ENCODE peak calls at places on chromosomes 16 and 17, in nine cellular contexts. H is suprapubic skin, J is uterus, M is GM23248, E is fibroblast of lung, B is heart left ventricle, U is heart right ventricle, C is pancreas, X is mucosa of descending colon. L is an unnamed sample.

GRCh38 chr16:9906218-9906617 is 276.0 kb downstream of the GRIN2A start:
- DNase-seq in H (no peak), J (no peak), M (no peak), E (no peak), B (no peak), U (no peak), C (no peak), X (no peak), L (no peak)

GRCh38 chr17:14069251-14069981 is at the start of gene COX10:
- DNase-seq in H (peak; percentile 91), J (peak; percentile 76), M (peak; percentile 94), E (peak; percentile 83), B (peak; percentile 90), U (peak; percentile 89), C (peak; percentile 85), X (peak; percentile 94), L (peak; percentile 90)

GRCh38 chr16:86490859-86491642 is 19.3 kb upstream of the FOXF1 start:
- DNase-seq in H (no peak), J (no peak), M (peak; percentile 60), E (peak; percentile 56), B (no peak), U (no peak), C (no peak), X (no peak), L (no peak)

GRCh38 chr16:69378760-69379159 is 7.0 kb downstream of the TERF2 start:
- DNase-seq in H (no peak), J (no peak), M (peak; percentile 31), E (peak; percentile 50), B (no peak), U (no peak), C (no peak), X (no peak), L (no peak)

GRCh38 chr17:39889200-39889599 is 21.2 kb downstream of the ZPBP2 start:
- DNase-seq in H (no peak), J (no peak), M (no peak), E (no peak), B (no peak), U (no peak), C (no peak), X (no peak), L (no peak)

GRCh38 chr16:11005611-11005975 is 61.2 kb downstream of the CLEC16A start:
- DNase-seq in H (no peak), J (no peak), M (peak; percentile 80), E (peak; percentile 63), B (no peak), U (no peak), C (no peak), X (no peak), L (no peak)

GRCh38 chr16:25135239-25135878 is 23.8 kb downstream of the LCMT1 start:
- DNase-seq in H (no peak), J (no peak), M (peak; percentile 76), E (peak; percentile 67), B (no peak), U (no peak), C (no peak), X (no peak), L (no peak)

GRCh38 chr17:82031303-82031884 is at the start of gene RAC3:
- DNase-seq in H (no peak), J (no peak), M (peak; percentile 69), E (peak; percentile 21), B (no peak), U (no peak), C (no peak), X (no peak), L (no peak)

GRCh38 chr16:57859331-57859730 is 57.0 kb upstream of the KIFC3 start:
- DNase-seq in H (no peak), J (no peak), M (peak; percentile 22), E (peak; percentile 62), B (no peak), U (no peak), C (no peak), X (no peak), L (no peak)

GRCh38 chr17:75624714-75625345 is 8.4 kb upstream of the SMIM5 start:
- DNase-seq in H (no peak), J (no peak), M (no peak), E (no peak), B (no peak), U (no peak), C (no peak), X (no peak), L (no peak)

GRCh38 chr16:4140652-4141051 is 24.4 kb upstream of the ADCY9 start:
- DNase-seq in H (no peak), J (no peak), M (no peak), E (peak; percentile 74), B (no peak), U (no peak), C (no peak), X (no peak), L (no peak)

GRCh38 chr17:19390951-19391350 is 4.0 kb upstream of the MFAP4 start:
- DNase-seq in H (no peak), J (peak; percentile 19), M (no peak), E (peak; percentile 25), B (no peak), U (no peak), C (no peak), X (no peak), L (no peak)

GRCh38 chr17:19388791-19389190 is 1.8 kb upstream of the MFAP4 start:
- DNase-seq in H (no peak), J (peak; percentile 69), M (no peak), E (peak; percentile 26), B (no peak), U (no peak), C (no peak), X (no peak), L (no peak)

GRCh38 chr17:19389386-19389785 is 2.4 kb upstream of the MFAP4 start:
- DNase-seq in H (no peak), J (peak; percentile 25), M (peak; percentile 11), E (no peak), B (no peak), U (no peak), C (no peak), X (no peak), L (no peak)

GRCh38 chr17:19391432-19391831 is 4.4 kb upstream of the MFAP4 start:
- DNase-seq in H (no peak), J (peak; percentile 17), M (no peak), E (no peak), B (no peak), U (no peak), C (no peak), X (no peak), L (no peak)

GRCh38 chr17:19392303-19392702 is 5.3 kb upstream of the MFAP4 start:
- DNase-seq in H (no peak), J (no peak), M (no peak), E (peak; percentile 31), B (no peak), U (no peak), C (no peak), X (no peak), L (no peak)
- H3K4me1 ChIP-seq in H (peaks cover 27% of the 10 kb centered on the region), J (peaks cover 8% of the 10 kb centered on the region), M (peaks cover 17% of the 10 kb centered on the region), E (peaks cover 14% of the 10 kb centered on the region), B (no peaks in the 10 kb centered on the region), U (peaks cover 31% of the 10 kb centered on the region), C (no peaks in the 10 kb centered on the region), X (peaks cover 7% of the 10 kb centered on the region), L (peaks cover 52% of the 10 kb centered on the region)

DNA sequence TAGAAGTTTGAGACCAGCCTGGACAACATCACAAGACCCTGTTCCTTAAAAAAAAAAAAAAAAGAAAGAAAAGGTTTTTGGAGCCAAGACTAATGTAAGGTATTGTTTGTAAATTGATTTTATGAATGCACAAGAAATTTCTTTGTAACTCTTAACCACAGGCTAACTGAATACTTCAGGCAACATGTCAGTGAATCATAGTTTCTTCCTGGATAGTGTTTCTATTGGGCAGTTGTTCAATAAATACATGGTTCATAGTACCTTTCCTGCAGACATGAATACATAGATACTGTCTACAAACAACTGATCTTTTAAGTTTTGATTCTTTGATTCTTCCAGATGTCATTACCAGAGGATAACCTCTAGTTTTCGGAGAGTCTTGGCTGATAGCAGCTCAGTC is 11.6 kb downstream of the DDX42 start:
- DNase-seq in H (no peak), J (no peak), M (peak; percentile 76), E (peak; percentile 76), B (no peak), U (no peak), C (no peak), X (no peak), L (no peak)
- H3K4me3 ChIP-seq in H (no peak overlapping the region), J (no peak overlapping the region), M (no peak overlapping the region), E (no peak overlapping the region), B (no peak overlapping the region), U (no peak overlapping the region), C (no peak overlapping the region), X (no peak overlapping the region), L (no peak overlapping the region)

DNA sequence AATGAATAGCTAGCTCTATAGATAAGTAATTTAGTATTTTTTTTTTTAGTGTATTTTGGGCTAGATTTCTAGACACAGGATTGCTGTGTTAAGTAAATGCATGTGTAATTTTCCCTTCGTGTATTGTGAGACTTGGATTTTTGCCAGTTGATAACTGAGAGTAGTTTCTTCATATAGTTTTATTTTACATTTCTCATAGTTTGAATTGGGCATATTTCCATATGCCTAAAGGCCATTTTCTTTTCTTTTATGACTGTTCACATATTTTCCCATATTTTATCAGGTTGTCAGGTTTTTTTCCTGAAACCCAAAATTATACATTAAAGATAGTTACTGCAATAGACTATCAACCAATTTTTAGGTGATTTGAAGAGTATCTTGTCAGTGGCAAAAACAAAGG is 59.5 kb downstream of the BPTF start:
- DNase-seq in H (no peak), J (no peak), M (no peak), E (no peak), B (no peak), U (no peak), C (no peak), X (no peak), L (no peak)
- H3K36me3 ChIP-seq in H (peaks cover 19% of the 10 kb centered on the region), J (no peaks in the 10 kb centered on the region), M (peaks cover 6% of the 10 kb centered on the region), E (no peaks in the 10 kb centered on the region), B (peaks cover 56% of the 10 kb centered on the region), U (peaks cover 67% of the 10 kb centered on the region), C (no peaks in the 10 kb centered on the region), X (no peaks in the 10 kb centered on the region), L (peaks cover 22% of the 10 kb centered on the region)

GRCh38 chr16:84986102-84986501 is 25.2 kb downstream of the ZDHHC7 start:
- DNase-seq in H (no peak), J (no peak), M (no peak), E (no peak), B (no peak), U (no peak), C (no peak), X (no peak), L (no peak)

GRCh38 chr16:84989791-84990620 is 21.3 kb downstream of the ZDHHC7 start:
- DNase-seq in H (no peak), J (no peak), M (no peak), E (no peak), B (no peak), U (no peak), C (no peak), X (no peak), L (no peak)

GRCh38 chr16:84988328-84989080 is 22.8 kb downstream of the ZDHHC7 start:
- DNase-seq in H (no peak), J (no peak), M (no peak), E (no peak), B (no peak), U (no peak), C (no peak), X (no peak), L (no peak)

GRCh38 chr16:84985079-84986065 is 26.0 kb downstream of the ZDHHC7 start:
- DNase-seq in H (no peak), J (peak; percentile 51), M (peak; percentile 84), E (peak; percentile 91), B (no peak), U (no peak), C (no peak), X (no peak), L (no peak)

DNA sequence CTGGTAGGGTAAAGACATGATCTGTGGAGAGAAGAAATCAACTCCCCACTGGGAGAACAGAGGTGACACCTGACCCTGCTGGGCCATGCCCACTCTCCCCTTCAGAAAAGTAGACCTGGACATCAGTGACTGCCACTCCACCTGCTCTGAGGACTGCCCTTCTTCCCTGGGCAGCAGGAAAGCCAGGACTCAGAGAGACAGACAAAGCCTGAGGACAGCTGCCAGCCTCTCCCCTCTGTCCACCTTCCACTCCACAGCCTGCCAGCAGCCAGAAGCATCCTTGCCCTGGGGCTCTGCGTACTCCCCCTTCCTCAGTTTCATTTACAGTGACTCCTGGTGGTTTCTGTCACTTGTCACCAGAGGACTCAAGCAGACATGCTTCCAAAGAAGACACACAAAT is 24.5 kb downstream of the ZDHHC7 start:
- DNase-seq in H (no peak), J (no peak), M (no peak), E (no peak), B (no peak), U (no peak), C (no peak), X (no peak), L (no peak)
- H3K4me1 ChIP-seq in H (peaks cover 27% of the 10 kb centered on the region), J (no peaks in the 10 kb centered on the region), M (peaks cover 17% of the 10 kb centered on the region), E (peaks cover 15% of the 10 kb centered on the region), B (no peaks in the 10 kb centered on the region), U (peaks cover 15% of the 10 kb centered on the region), C (no peaks in the 10 kb centered on the region), X (peaks cover 18% of the 10 kb centered on the region), L (peaks cover 13% of the 10 kb centered on the region)

L was measured in ascending aorta.